ENCODE peak calls at places on chromosomes 5 and 9, in four cellular contexts. One of them, this sample, is unnamed. For H3K4me1, the result is how much of the 10 kb centered on the place peaks cover.

GRCh38 chr9:112061152-112061740 is 113.9 kb downstream of the SUSD1 start:
- DNase-seq in GM23338: no peak
- DNase-seq in Panc1: no peak
- DNase-seq in breast epithelium: peak
- DNase-seq in this sample: no peak

GRCh38 chr5:43017438-43017820 is 22.7 kb downstream of the ANXA2R start:
- DNase-seq in GM23338: no peak
- DNase-seq in Panc1: no peak
- DNase-seq in breast epithelium: no peak
- DNase-seq in this sample: peak

GRCh38 chr9:2631263-2631662 is 9.7 kb downstream of the VLDLR start:
- DNase-seq in GM23338: no peak
- DNase-seq in Panc1: no peak
- DNase-seq in breast epithelium: no peak
- DNase-seq in this sample: no peak

GRCh38 chr9:135788576-135789300 is 86.8 kb downstream of the KCNT1 start:
- DNase-seq in GM23338: no peak
- DNase-seq in Panc1: no peak
- DNase-seq in breast epithelium: no peak
- DNase-seq in this sample: no peak

GRCh38 chr9:69745716-69746538 is 13.9 kb downstream of the PTAR1 start:
- DNase-seq in GM23338: peak
- DNase-seq in Panc1: no peak
- DNase-seq in breast epithelium: no peak
- DNase-seq in this sample: no peak

GRCh38 chr5:113053614-113054013 is 77.0 kb downstream of the DCP2 start:
- DNase-seq in GM23338: no peak
- DNase-seq in Panc1: no peak
- DNase-seq in breast epithelium: no peak
- DNase-seq in this sample: no peak

GRCh38 chr9:78971505-78971904 is 600.3 kb upstream of the TLE4 start:
- DNase-seq in GM23338: peak
- DNase-seq in Panc1: no peak
- DNase-seq in breast epithelium: no peak
- DNase-seq in this sample: no peak

GRCh38 chr9:130499804-130500263 is 55.1 kb downstream of the ASS1 start:
- DNase-seq in GM23338: no peak
- DNase-seq in Panc1: no peak
- DNase-seq in breast epithelium: peak
- DNase-seq in this sample: no peak

GRCh38 chr5:164335837-164336236 is 830.4 kb downstream of the MAT2B start:
- DNase-seq in GM23338: no peak
- DNase-seq in Panc1: no peak
- DNase-seq in breast epithelium: no peak
- DNase-seq in this sample: no peak

GRCh38 chr5:150642991-150643710 is 2.7 kb downstream of the SYNPO start:
- DNase-seq in GM23338: no peak
- DNase-seq in Panc1: no peak
- DNase-seq in breast epithelium: no peak
- DNase-seq in this sample: no peak

GRCh38 chr9:90287567-90288274 is 354.9 kb downstream of the DIRAS2 start:
- DNase-seq in GM23338: no peak
- DNase-seq in Panc1: no peak
- DNase-seq in breast epithelium: no peak
- DNase-seq in this sample: no peak

DNA sequence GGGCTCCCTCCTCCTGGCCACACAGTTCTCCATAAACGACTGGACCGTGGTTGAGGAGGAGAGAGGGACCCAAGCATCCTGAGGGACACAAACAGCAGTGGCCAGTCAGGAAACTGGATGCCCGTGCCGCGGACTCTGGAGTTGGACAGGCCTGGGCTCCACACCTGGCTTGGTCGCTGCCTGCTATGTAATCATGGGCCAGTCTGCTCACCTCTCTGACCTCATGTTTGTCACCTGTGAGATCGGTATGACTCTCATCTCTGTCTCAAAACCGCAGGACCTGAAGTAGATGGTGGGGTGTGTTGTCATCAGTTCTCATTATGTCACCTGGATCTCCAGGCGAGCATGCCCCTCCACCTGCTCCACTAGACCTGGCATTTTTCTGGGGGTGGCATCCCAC is 14.5 kb downstream of the CXXC5 start:
- DNase-seq in GM23338: no peak
- DNase-seq in Panc1: no peak
- DNase-seq in breast epithelium: no peak
- DNase-seq in this sample: no peak
- TF ChIP-seq POLR2AphosphoS5 in GM23338: no peak
- TF ChIP-seq POLR2AphosphoS5 in Panc1: no peak
- TF ChIP-seq POLR2AphosphoS5 in breast epithelium: no peak
- TF ChIP-seq POLR2AphosphoS5 in this sample: no peak

GRCh38 chr5:111241696-111242095 is 17.5 kb downstream of the CAMK4 start:
- DNase-seq in GM23338: no peak
- DNase-seq in Panc1: no peak
- DNase-seq in breast epithelium: no peak
- DNase-seq in this sample: no peak
- H3K4me1 ChIP-seq in GM23338: under half
- H3K4me1 ChIP-seq in Panc1: under half
- H3K4me1 ChIP-seq in breast epithelium: under half
- H3K4me1 ChIP-seq in this sample: under half

GRCh38 chr9:113508111-113508749 is 44.7 kb downstream of the RGS3 start:
- DNase-seq in GM23338: peak
- DNase-seq in Panc1: no peak
- DNase-seq in breast epithelium: no peak
- DNase-seq in this sample: no peak
- TF ChIP-seq POLR2AphosphoS5 in GM23338: no peak
- TF ChIP-seq POLR2AphosphoS5 in Panc1: no peak
- TF ChIP-seq POLR2AphosphoS5 in breast epithelium: no peak
- TF ChIP-seq POLR2AphosphoS5 in this sample: no peak

DNA sequence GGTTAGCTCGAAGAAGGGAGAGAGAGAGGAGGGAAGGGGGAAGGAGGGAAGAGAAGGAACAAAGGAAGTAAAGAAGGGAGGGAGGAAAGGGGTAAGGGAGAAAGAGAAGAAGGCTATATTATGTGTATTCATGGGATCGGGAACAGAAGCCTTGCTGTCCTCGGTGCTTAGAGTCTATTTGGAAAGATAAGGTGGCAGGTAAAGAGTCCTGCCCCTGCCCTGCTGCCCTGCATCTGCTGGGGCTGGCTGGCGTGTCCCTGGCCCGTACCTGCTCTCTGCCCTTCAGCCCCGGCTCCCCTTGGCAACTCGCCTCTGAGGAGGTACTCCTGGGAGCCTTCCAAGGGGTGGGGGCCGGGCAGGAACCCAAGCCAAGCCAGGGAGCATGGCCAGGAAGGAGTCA is 36.8 kb downstream of the PCDH1 start:
- DNase-seq in GM23338: no peak
- DNase-seq in Panc1: no peak
- DNase-seq in breast epithelium: no peak
- DNase-seq in this sample: no peak
- H3K4me1 ChIP-seq in GM23338: half or more
- H3K4me1 ChIP-seq in Panc1: under half
- H3K4me1 ChIP-seq in breast epithelium: under half
- H3K4me1 ChIP-seq in this sample: under half

DNA sequence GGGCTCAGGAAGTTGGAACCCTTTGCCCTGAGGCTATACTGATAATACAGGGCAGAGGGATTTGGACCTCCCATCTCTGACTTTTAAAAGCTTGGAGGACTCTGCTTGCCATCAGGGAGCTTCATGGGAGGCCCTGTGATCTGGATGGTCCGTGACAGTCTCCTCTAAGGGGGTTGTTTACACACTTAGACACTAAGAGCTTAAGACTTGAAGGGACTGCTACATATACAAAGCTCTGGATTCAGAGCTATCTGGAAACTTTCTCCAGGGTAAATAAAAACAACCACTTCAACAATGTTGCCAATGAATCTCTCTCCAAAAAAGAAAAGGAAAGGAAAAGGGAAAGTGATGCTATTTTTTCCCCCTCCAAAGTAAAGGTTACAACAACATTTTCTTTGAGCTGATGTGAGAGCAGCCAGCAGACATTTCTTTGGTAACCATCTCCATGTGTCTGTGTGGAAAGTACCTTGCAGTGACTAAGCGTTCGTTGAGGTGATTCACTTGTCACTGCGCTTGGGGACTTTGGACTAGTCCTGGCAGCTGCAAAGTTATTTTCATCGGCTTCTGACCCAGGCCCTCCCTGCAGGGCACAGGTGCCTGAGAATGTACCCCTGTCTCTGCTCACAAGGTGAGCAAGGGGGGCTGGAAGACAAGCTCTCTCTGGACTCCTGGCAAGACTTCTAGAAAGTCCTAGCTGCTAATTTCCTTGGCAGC is 262.1 kb upstream of the KLF4 start:
- DNase-seq in GM23338: peak
- DNase-seq in Panc1: peak
- DNase-seq in breast epithelium: peak
- DNase-seq in this sample: no peak
- TF ChIP-seq POLR2AphosphoS5 in GM23338: no peak
- TF ChIP-seq POLR2AphosphoS5 in Panc1: no peak
- TF ChIP-seq POLR2AphosphoS5 in breast epithelium: no peak
- TF ChIP-seq POLR2AphosphoS5 in this sample: no peak

DNA sequence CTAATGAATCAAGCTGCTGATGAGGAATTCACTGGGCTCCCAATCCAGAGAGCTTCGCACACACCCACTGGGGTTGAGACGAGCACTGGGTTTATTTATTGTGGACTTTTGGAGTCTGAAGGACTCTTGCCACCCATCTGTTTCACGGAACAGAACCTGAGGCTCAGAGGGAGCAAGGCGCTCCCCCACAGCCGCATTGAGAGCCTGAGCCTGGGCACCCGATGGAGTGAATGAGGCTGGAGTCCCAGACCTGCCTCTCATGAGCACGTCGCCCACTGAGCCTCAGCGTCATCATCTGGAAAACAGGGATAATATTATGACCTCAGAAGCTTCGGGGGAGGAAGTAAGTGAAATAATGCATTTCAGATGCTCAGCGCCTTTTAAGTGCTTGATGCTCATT is 5.4 kb downstream of the NEK6 start:
- DNase-seq in GM23338: no peak
- DNase-seq in Panc1: no peak
- DNase-seq in breast epithelium: no peak
- DNase-seq in this sample: no peak
- H3K4me1 ChIP-seq in GM23338: under half
- H3K4me1 ChIP-seq in Panc1: half or more
- H3K4me1 ChIP-seq in breast epithelium: under half
- H3K4me1 ChIP-seq in this sample: half or more

GRCh38 chr5:139660105-139660915 is 12.2 kb downstream of the CXXC5 start:
- DNase-seq in GM23338: no peak
- DNase-seq in Panc1: no peak
- DNase-seq in breast epithelium: peak
- DNase-seq in this sample: no peak

GRCh38 chr5:139659673-139660072 is 11.5 kb downstream of the CXXC5 start:
- DNase-seq in GM23338: peak
- DNase-seq in Panc1: no peak
- DNase-seq in breast epithelium: no peak
- DNase-seq in this sample: no peak

GRCh38 chr5:139657363-139658321 is 9.5 kb downstream of the CXXC5 start:
- DNase-seq in GM23338: no peak
- DNase-seq in Panc1: no peak
- DNase-seq in breast epithelium: no peak
- DNase-seq in this sample: no peak

GRCh38 chr5:139658501-139658927 is 10.4 kb downstream of the CXXC5 start:
- DNase-seq in GM23338: no peak
- DNase-seq in Panc1: no peak
- DNase-seq in breast epithelium: no peak
- DNase-seq in this sample: no peak

GRCh38 chr5:139658928-139659667 is 10.9 kb downstream of the CXXC5 start:
- DNase-seq in GM23338: peak
- DNase-seq in Panc1: no peak
- DNase-seq in breast epithelium: no peak
- DNase-seq in this sample: no peak
- TF ChIP-seq POLR2AphosphoS5 in GM23338: no peak
- TF ChIP-seq POLR2AphosphoS5 in Panc1: peak
- TF ChIP-seq POLR2AphosphoS5 in breast epithelium: no peak
- TF ChIP-seq POLR2AphosphoS5 in this sample: peak

GRCh38 chr5:175595905-175596304 is 62.0 kb upstream of the HRH2 start:
- DNase-seq in GM23338: no peak
- DNase-seq in Panc1: no peak
- DNase-seq in breast epithelium: no peak
- DNase-seq in this sample: no peak
- H3K4me1 ChIP-seq in GM23338: under half
- H3K4me1 ChIP-seq in Panc1: under half
- H3K4me1 ChIP-seq in breast epithelium: under half
- H3K4me1 ChIP-seq in this sample: under half

This sample was measured in vagina.